ENCODE peak calls at places on chromosomes 5 and 9, in ten cellular contexts. M, X, Y, F, P, Z, N, K, U and I are unnamed samples.

GRCh38 chr9:78973906-78974305 is 597.9 kb upstream of the TLE4 start:
- DNase-seq in X (no peak), Y (peak), Z (no peak), P (no peak), F (no peak), M (no peak), N (peak), U (no peak), K (no peak), I (peak)

GRCh38 chr5:143063175-143063970 is 293.2 kb downstream of the ARHGAP26 start:
- DNase-seq in P (no peak), N (no peak), U (no peak), M (peak), Z (no peak), F (no peak), Y (no peak), X (peak), K (no peak), I (peak)

GRCh38 chr5:165139730-165140129 is 1634.3 kb downstream of the MAT2B start:
- DNase-seq in X (no peak), F (no peak), N (no peak), Z (no peak), M (no peak), K (no peak), P (no peak), U (peak), Y (no peak), I (peak)

GRCh38 chr5:120457839-120458507 is 6.1 kb upstream of the PRR16 start:
- DNase-seq in K (peak), F (peak), Y (peak), U (peak), P (no peak), X (peak), Z (peak), M (peak), N (peak), I (peak)

GRCh38 chr9:20477940-20478620 is 144.2 kb downstream of the MLLT3 start:
- DNase-seq in F (no peak), P (no peak), M (no peak), Y (no peak), Z (no peak), U (no peak), X (no peak), K (no peak), N (peak), I (no peak)

GRCh38 chr9:4581031-4581760 is 80.9 kb upstream of the PLPP6 start:
- DNase-seq in N (no peak), X (no peak), M (no peak), K (no peak), F (no peak), P (no peak), Y (no peak), U (no peak), Z (no peak), I (no peak)

GRCh38 chr5:38290028-38290653 is 31.8 kb downstream of the EGFLAM start:
- DNase-seq in M (no peak), K (no peak), U (no peak), F (no peak), Y (no peak), X (no peak), Z (no peak), N (no peak), P (no peak), I (no peak)

GRCh38 chr9:37953204-37953774 is 49.4 kb upstream of the SLC25A51 start:
- DNase-seq in P (no peak), X (no peak), K (no peak), Z (no peak), M (no peak), Y (no peak), U (no peak), F (no peak), N (no peak), I (no peak)

GRCh38 chr9:93576296-93577044 is at the start of gene PHF2:
- DNase-seq in P (no peak), F (no peak), Y (no peak), U (no peak), Z (no peak), K (peak), X (peak), N (peak), M (no peak), I (peak)

GRCh38 chr9:133726401-133727276 is 11.5 kb downstream of the SARDH start:
- DNase-seq in X (peak), F (peak), U (peak), P (no peak), Y (peak), Z (peak), M (peak), K (peak), N (peak), I (peak)

GRCh38 chr9:69805962-69806633 is 14.5 kb upstream of the CFAP95 start:
- DNase-seq in U (peak), N (no peak), P (no peak), M (no peak), K (no peak), F (no peak), X (peak), Z (no peak), Y (no peak), I (no peak)

GRCh38 chr5:472076-472655 is 29.2 kb downstream of the EXOC3 start:
- DNase-seq in X (peak), Z (no peak), N (peak), P (no peak), K (peak), U (no peak), Y (no peak), M (peak), F (no peak), I (no peak)

GRCh38 chr5:91742504-91742903 is 359.4 kb upstream of the ARRDC3 start:
- DNase-seq in M (no peak), N (no peak), K (no peak), U (no peak), F (no peak), P (no peak), Z (no peak), Y (no peak), X (no peak), I (no peak)

GRCh38 chr5:1789838-1790462 is 9.7 kb downstream of the MRPL36 start:
- DNase-seq in Z (no peak), U (no peak), P (no peak), M (peak), F (no peak), Y (no peak), N (peak), K (no peak), X (peak), I (peak)

GRCh38 chr5:99005506-99005905 is 76.7 kb upstream of the CHD1 start:
- DNase-seq in M (no peak), N (no peak), F (no peak), U (no peak), P (no peak), K (no peak), X (no peak), Y (no peak), Z (no peak), I (no peak)

GRCh38 chr5:151589878-151590570 is 1.1 kb downstream of the FAT2 start:
- DNase-seq in K (no peak), P (no peak), X (no peak), M (no peak), Y (no peak), Z (no peak), N (peak), U (no peak), F (no peak), I (no peak)

GRCh38 chr5:112703866-112704820 is 33.5 kb upstream of the APC start:
- DNase-seq in U (peak), P (no peak), F (no peak), Y (no peak), K (no peak), N (peak), Z (no peak), M (no peak), X (peak), I (no peak)

GRCh38 chr5:154611341-154611767 is 133.3 kb upstream of the HAND1 start:
- DNase-seq in M (no peak), Y (no peak), X (no peak), P (no peak), U (no peak), F (no peak), Z (no peak), N (no peak), K (peak), I (no peak)

GRCh38 chr9:85942913-85943729 is 2.2 kb downstream of the NAA35 start:
- DNase-seq in Z (no peak), F (no peak), U (no peak), X (no peak), Y (no peak), M (no peak), P (no peak), N (peak), K (no peak), I (no peak)

GRCh38 chr9:123689701-123690428 is 240.1 kb downstream of the DENND1A start:
- DNase-seq in Y (no peak), M (no peak), U (no peak), K (no peak), F (no peak), Z (no peak), N (peak), P (no peak), X (no peak), I (no peak)

GRCh38 chr5:72624641-72625236 is 117.5 kb upstream of the ZNF366 start:
- DNase-seq in K (no peak), U (no peak), P (no peak), X (no peak), F (no peak), Y (no peak), Z (no peak), M (no peak), N (no peak), I (peak)

GRCh38 chr5:171832775-171833174 is 47.2 kb downstream of the SMIM23 start:
- DNase-seq in P (no peak), F (no peak), M (no peak), X (no peak), U (no peak), Z (no peak), K (no peak), Y (no peak), N (no peak), I (no peak)

GRCh38 chr5:25056846-25057245 is 412.1 kb upstream of the CDH10 start:
- DNase-seq in U (no peak), M (no peak), Z (no peak), X (no peak), K (no peak), P (no peak), Y (no peak), N (no peak), F (no peak), I (no peak)